ENCODE peak calls at places on chromosomes 16 and 17, in six cellular contexts. G, C, S, F, Q and N are unnamed samples.

GRCh38 chr16:11546522-11547485 is 39.9 kb downstream of the LITAF start:
- DNase-seq in C (no peak), S (no peak), Q (peak), G (no peak), F (no peak), N (no peak)

GRCh38 chr17:64183815-64184397 is 54.0 kb upstream of the ERN1 start:
- DNase-seq in Q (peak), G (no peak), C (no peak), F (no peak), S (no peak), N (no peak)

GRCh38 chr17:76383645-76384221 is 676 bp upstream of the SPHK1 start:
- DNase-seq in C (peak), F (peak), S (no peak), Q (peak), G (peak), N (peak)

GRCh38 chr17:66000216-66000615 is 191.7 kb downstream of the CEP112 start:
- DNase-seq in S (no peak), F (no peak), G (no peak), Q (no peak), C (no peak), N (no peak)

GRCh38 chr16:86118467-86119307 is 219.7 kb downstream of the IRF8 start:
- DNase-seq in S (no peak), F (no peak), C (no peak), G (no peak), Q (peak), N (no peak)

GRCh38 chr17:4500188-4500565 is 1.5 kb downstream of the SPNS2 start:
- DNase-seq in C (no peak), F (no peak), G (no peak), S (no peak), Q (no peak), N (no peak)

GRCh38 chr17:78925662-78926555 is 722 bp upstream of the TIMP2 start:
- DNase-seq in S (peak), C (peak), Q (peak), F (no peak), G (peak), N (peak)

GRCh38 chr16:59632266-59632855 is 898.2 kb upstream of the GOT2 start:
- DNase-seq in C (no peak), G (peak), F (no peak), S (no peak), Q (peak), N (no peak)

GRCh38 chr17:28041844-28042656 is 427 bp upstream of the NLK start:
- DNase-seq in F (no peak), S (no peak), G (peak), Q (peak), C (no peak), N (no peak)
- H3K27ac ChIP-seq in F (peak), S (peak), G (peak), Q (no peak), C (peak), N (peak)

DNA sequence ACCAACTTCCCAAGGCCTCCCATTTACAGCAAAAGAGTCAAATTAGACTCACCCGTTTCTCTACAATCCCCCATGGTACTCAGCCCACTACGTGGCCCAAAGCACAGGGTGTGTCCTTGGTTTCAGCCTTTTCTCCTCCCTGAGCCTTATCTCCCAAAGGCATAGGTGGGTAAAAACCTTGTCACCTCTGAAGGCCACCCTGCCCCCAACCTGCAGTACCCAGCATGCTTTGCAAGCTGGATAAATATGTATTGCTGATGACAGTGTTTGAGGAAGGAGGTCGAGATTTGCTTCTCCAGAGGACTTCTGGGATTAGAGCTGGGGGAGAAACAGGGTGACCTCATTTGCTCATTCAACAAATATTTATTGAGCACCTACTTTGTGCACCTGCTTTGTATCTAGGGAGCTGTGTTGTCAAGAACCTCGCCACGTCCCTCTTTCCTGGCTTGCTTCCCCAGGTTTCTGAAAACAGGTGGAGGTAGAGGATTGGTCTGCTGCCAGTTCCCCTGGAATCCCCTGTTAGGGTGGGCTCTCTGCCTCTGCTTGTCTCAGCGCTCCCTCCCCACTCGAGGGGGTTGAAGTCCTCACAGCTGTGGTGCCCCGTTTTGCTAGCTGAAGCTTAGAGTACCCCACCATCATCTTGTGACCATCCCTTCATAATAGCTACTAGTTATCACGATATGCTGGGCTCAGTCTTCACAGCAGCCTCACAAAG is 3.0 kb downstream of the LASP1 start:
- DNase-seq in C (no peak), Q (peak), F (no peak), G (no peak), S (no peak), N (no peak)
- H3K4me3 ChIP-seq in C (no peak), Q (peak), F (peak), G (no peak), S (no peak), N (no peak)

DNA sequence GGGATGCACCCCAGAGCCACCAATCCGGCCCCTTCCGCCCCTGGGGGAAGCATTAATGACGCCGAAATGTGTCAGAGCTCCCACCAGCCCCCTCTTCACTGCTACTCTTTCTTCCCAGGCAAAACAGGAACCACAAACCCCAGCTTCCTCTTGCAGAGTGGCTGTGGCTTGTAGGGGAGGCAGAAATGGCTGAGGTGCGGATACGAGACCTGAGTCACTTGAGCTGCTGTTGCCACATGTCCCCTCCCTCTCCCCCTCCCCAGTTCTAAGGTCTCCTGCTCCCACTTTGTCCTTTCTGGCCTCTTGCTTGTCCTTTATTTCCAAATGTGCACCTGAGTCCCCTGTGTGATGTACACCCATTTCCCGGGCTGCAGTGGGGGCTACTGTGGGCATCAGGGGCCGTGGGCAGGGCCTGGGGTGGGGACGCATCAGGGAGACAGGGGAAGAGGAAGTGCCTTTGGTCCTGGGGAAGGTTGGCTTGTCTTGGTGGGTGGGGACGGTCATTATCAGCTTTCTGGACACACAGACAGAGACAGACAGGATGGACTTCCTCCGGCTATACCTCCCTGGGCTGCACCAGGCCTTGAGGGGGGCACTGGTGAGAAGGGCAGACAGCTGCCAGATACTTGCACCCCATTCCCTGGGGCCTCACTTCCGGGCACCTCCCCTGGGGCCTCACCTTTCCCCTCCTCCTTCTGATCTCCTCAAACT is at the start of gene APOBR:
- DNase-seq in G (no peak), F (peak), S (no peak), C (peak), Q (no peak), N (peak)
- H3K27ac ChIP-seq in G (no peak), F (peak), S (peak), C (no peak), Q (no peak), N (peak)

GRCh38 chr16:88527186-88527936 is 42.8 kb upstream of the ZC3H18 start:
- DNase-seq in Q (peak), G (peak), F (peak), S (no peak), C (peak), N (peak)
- H3K4me3 ChIP-seq in Q (no peak), G (no peak), F (no peak), S (no peak), C (no peak), N (no peak)

GRCh38 chr17:77811521-77811920 is 147.0 kb upstream of the TNRC6C start:
- DNase-seq in S (no peak), G (no peak), C (no peak), Q (peak), F (no peak), N (no peak)
- H3K27ac ChIP-seq in S (peak), G (no peak), C (no peak), Q (no peak), F (no peak), N (no peak)

GRCh38 chr17:7137182-7137943 is 22.7 kb upstream of the ASGR2 start:
- DNase-seq in Q (peak), G (no peak), S (peak), C (no peak), F (no peak), N (peak)
- H3K4me3 ChIP-seq in Q (no peak), G (no peak), S (no peak), C (no peak), F (no peak), N (no peak)